ENCODE peak calls at places on chromosomes 12 and 14, in eight cellular contexts. E is Right ventricle myocardium inferior; P is H4; T is pulmonary artery endothelial cell; O is AG04450; M is stimulated activated naive CD4-positive, alpha-beta T cell; H is NCI-H146; L is IMR-90. A is an unnamed sample.

GRCh38 chr12:90896164-90896563 is 58.8 kb downstream of the CCER1 start:
- DNase-seq in H (no peak), P (no peak), M (no peak), O (peak), T (no peak), E (no peak), L (peak), A (peak)

GRCh38 chr12:10223208-10223607 is 10.5 kb downstream of the GABARAPL1 start:
- DNase-seq in M (no peak), E (no peak), P (no peak), O (no peak), L (no peak), T (no peak), H (no peak), A (no peak)

GRCh38 chr12:121438207-121438606 is 38.3 kb downstream of the RNF34 start:
- DNase-seq in L (no peak), O (no peak), P (no peak), E (no peak), M (no peak), H (no peak), T (no peak), A (no peak)

GRCh38 chr14:71415404-71415690 is 508.1 kb downstream of the PCNX1 start:
- DNase-seq in L (peak), E (no peak), H (no peak), P (no peak), M (no peak), O (peak), T (no peak), A (no peak)

GRCh38 chr12:85550924-85551323 is 270.9 kb downstream of the ALX1 start:
- DNase-seq in O (no peak), P (no peak), T (no peak), E (no peak), H (peak), L (no peak), M (no peak), A (peak)

GRCh38 chr12:53067074-53067992 is 11.9 kb downstream of the SPRYD3 start:
- DNase-seq in O (no peak), T (no peak), M (no peak), E (no peak), H (no peak), L (no peak), P (no peak), A (no peak)

GRCh38 chr12:118189761-118190181 is 53.8 kb downstream of the PEBP1 start:
- DNase-seq in P (no peak), H (peak), O (peak), T (no peak), M (no peak), L (peak), E (no peak), A (peak)

GRCh38 chr14:32469388-32470160 is 140.5 kb downstream of the AKAP6 start:
- DNase-seq in L (peak), T (no peak), M (no peak), H (peak), P (peak), O (no peak), E (no peak), A (peak)

GRCh38 chr12:3832738-3833137 is 40.5 kb downstream of the PARP11 start:
- DNase-seq in E (no peak), T (no peak), O (no peak), L (peak), M (no peak), H (no peak), P (no peak), A (no peak)

GRCh38 chr12:114682920-114683708 is 861 bp downstream of the TBX3 start:
- DNase-seq in M (no peak), T (no peak), O (no peak), H (no peak), L (no peak), P (no peak), E (no peak), A (peak)

GRCh38 chr14:78790262-78790661 is 620.1 kb downstream of the NRXN3 start:
- DNase-seq in L (no peak), E (no peak), T (no peak), P (no peak), H (no peak), O (no peak), M (no peak), A (peak)

GRCh38 chr12:4908694-4909396 is 860 bp upstream of the KCNA1 start:
- DNase-seq in O (no peak), M (no peak), T (no peak), P (no peak), L (no peak), H (peak), E (no peak), A (peak)

GRCh38 chr12:42213023-42213422 is 25.0 kb downstream of the YAF2 start:
- DNase-seq in M (no peak), E (no peak), L (peak), O (no peak), P (no peak), T (peak), H (peak), A (no peak)

GRCh38 chr14:99872786-99873440 is 79.7 kb downstream of the EML1 start:
- DNase-seq in H (no peak), M (no peak), T (no peak), P (no peak), E (no peak), O (no peak), L (peak), A (peak)

GRCh38 chr12:132837693-132838463 is 9.2 kb upstream of the GOLGA3 start:
- DNase-seq in T (no peak), P (no peak), O (no peak), E (no peak), H (no peak), L (no peak), M (no peak), A (no peak)

GRCh38 chr14:77266336-77266735 is 4.7 kb downstream of the NGB start:
- DNase-seq in H (no peak), L (no peak), O (no peak), P (no peak), M (no peak), T (no peak), E (no peak), A (no peak)

GRCh38 chr14:64671591-64671990 is 32.6 kb upstream of the PLEKHG3 start:
- DNase-seq in E (no peak), L (peak), M (no peak), O (peak), T (peak), H (peak), P (peak), A (peak)

GRCh38 chr14:56154321-56154720 is 36.1 kb downstream of the PELI2 start:
- DNase-seq in T (no peak), P (no peak), O (no peak), L (no peak), M (no peak), E (no peak), H (no peak), A (no peak)

GRCh38 chr14:68655961-68656360 is 136.9 kb downstream of the ZFP36L1 start:
- DNase-seq in E (no peak), T (no peak), M (no peak), O (no peak), P (no peak), L (no peak), H (no peak), A (no peak)

GRCh38 chr14:77872971-77873370 is 73.1 kb downstream of the ADCK1 start:
- DNase-seq in L (no peak), O (no peak), T (no peak), M (no peak), H (no peak), E (no peak), P (no peak), A (no peak)

GRCh38 chr12:116665666-116666304 is 72.1 kb downstream of the SPRING1 start:
- DNase-seq in O (no peak), P (no peak), E (no peak), M (no peak), T (no peak), H (no peak), L (no peak), A (no peak)

GRCh38 chr12:105409881-105410471 is 79.5 kb downstream of the C12orf75 start:
- DNase-seq in E (no peak), P (peak), O (no peak), L (no peak), T (peak), H (peak), M (no peak), A (no peak)

GRCh38 chr14:100673085-100673806 is 53.4 kb upstream of the DLK1 start:
- DNase-seq in E (peak), L (no peak), O (no peak), M (no peak), H (peak), T (no peak), P (no peak), A (peak)

GRCh38 chr12:51901121-51901812 is 6.0 kb upstream of the ACVRL1 start:
- DNase-seq in O (no peak), H (no peak), L (no peak), P (no peak), M (no peak), E (no peak), T (no peak), A (no peak)

GRCh38 chr12:27845187-27845586 is 65.2 kb upstream of the MANSC4 start:
- DNase-seq in O (no peak), P (no peak), H (no peak), T (no peak), E (no peak), M (no peak), L (no peak), A (no peak)

GRCh38 chr12:109863961-109864712 is 16.2 kb downstream of the GLTP start:
- DNase-seq in M (no peak), T (no peak), E (no peak), O (no peak), L (peak), P (no peak), H (no peak), A (peak)

GRCh38 chr12:11663128-11663527 is 13.7 kb downstream of the ETV6 start:
- DNase-seq in P (no peak), E (no peak), O (no peak), H (no peak), L (no peak), T (no peak), M (no peak), A (no peak)

GRCh38 chr12:47277972-47278448 is 198.3 kb upstream of the AMIGO2 start:
- DNase-seq in L (peak), P (peak), T (peak), E (no peak), H (no peak), M (no peak), O (peak), A (peak)